ENCODE peak calls at places on chromosomes 6 and 20, in eight cellular contexts. One of them, this sample, is unnamed.

GRCh38 chr6:149716181-149716580 is 1.7 kb downstream of the LATS1 start:
- DNase-seq in left ventricle myocardium inferior: no peak
- DNase-seq in upper lobe of right lung: no peak
- DNase-seq in WERI-Rb-1: no peak
- DNase-seq in mucosa of descending colon: no peak
- DNase-seq in CD4-positive, alpha-beta T cell: no peak
- DNase-seq in effector memory CD4-positive, alpha-beta T cell: no peak
- DNase-seq in sigmoid colon: no peak
- DNase-seq in this sample: no peak

GRCh38 chr6:109458774-109459531 is 3.4 kb upstream of the MICAL1 start:
- DNase-seq in left ventricle myocardium inferior: no peak
- DNase-seq in upper lobe of right lung: no peak
- DNase-seq in WERI-Rb-1: no peak
- DNase-seq in mucosa of descending colon: no peak
- DNase-seq in CD4-positive, alpha-beta T cell: no peak
- DNase-seq in effector memory CD4-positive, alpha-beta T cell: peak; percentile 22
- DNase-seq in sigmoid colon: peak; percentile 37
- DNase-seq in this sample: no peak

GRCh38 chr20:39853664-39854063 is 835.4 kb downstream of the MAFB start:
- DNase-seq in left ventricle myocardium inferior: no peak
- DNase-seq in upper lobe of right lung: no peak
- DNase-seq in WERI-Rb-1: no peak
- DNase-seq in mucosa of descending colon: no peak
- DNase-seq in CD4-positive, alpha-beta T cell: no peak
- DNase-seq in effector memory CD4-positive, alpha-beta T cell: no peak
- DNase-seq in sigmoid colon: no peak
- DNase-seq in this sample: no peak

GRCh38 chr6:159113223-159113622 is 56.0 kb upstream of the FNDC1 start:
- DNase-seq in left ventricle myocardium inferior: no peak
- DNase-seq in upper lobe of right lung: no peak
- DNase-seq in WERI-Rb-1: no peak
- DNase-seq in mucosa of descending colon: no peak
- DNase-seq in CD4-positive, alpha-beta T cell: no peak
- DNase-seq in effector memory CD4-positive, alpha-beta T cell: no peak
- DNase-seq in sigmoid colon: no peak
- DNase-seq in this sample: no peak

GRCh38 chr6:107466062-107466461 is 6.7 kb upstream of the PDSS2 start:
- DNase-seq in left ventricle myocardium inferior: no peak
- DNase-seq in upper lobe of right lung: no peak
- DNase-seq in WERI-Rb-1: no peak
- DNase-seq in mucosa of descending colon: no peak
- DNase-seq in CD4-positive, alpha-beta T cell: no peak
- DNase-seq in effector memory CD4-positive, alpha-beta T cell: no peak
- DNase-seq in sigmoid colon: no peak
- DNase-seq in this sample: no peak

GRCh38 chr6:17267586-17267985 is 13.6 kb upstream of the RBM24 start:
- DNase-seq in left ventricle myocardium inferior: no peak
- DNase-seq in upper lobe of right lung: no peak
- DNase-seq in WERI-Rb-1: no peak
- DNase-seq in mucosa of descending colon: no peak
- DNase-seq in CD4-positive, alpha-beta T cell: no peak
- DNase-seq in effector memory CD4-positive, alpha-beta T cell: no peak
- DNase-seq in sigmoid colon: no peak
- DNase-seq in this sample: no peak

GRCh38 chr6:72413884-72414283 is 208.0 kb upstream of the KCNQ5 start:
- DNase-seq in left ventricle myocardium inferior: no peak
- DNase-seq in upper lobe of right lung: no peak
- DNase-seq in WERI-Rb-1: no peak
- DNase-seq in mucosa of descending colon: peak; percentile 15
- DNase-seq in CD4-positive, alpha-beta T cell: no peak
- DNase-seq in effector memory CD4-positive, alpha-beta T cell: no peak
- DNase-seq in sigmoid colon: no peak
- DNase-seq in this sample: no peak

GRCh38 chr20:51758978-51759544 is 9.1 kb downstream of the ATP9A start:
- DNase-seq in left ventricle myocardium inferior: peak; percentile 30
- DNase-seq in upper lobe of right lung: no peak
- DNase-seq in WERI-Rb-1: no peak
- DNase-seq in mucosa of descending colon: no peak
- DNase-seq in CD4-positive, alpha-beta T cell: no peak
- DNase-seq in effector memory CD4-positive, alpha-beta T cell: no peak
- DNase-seq in sigmoid colon: no peak
- DNase-seq in this sample: no peak

GRCh38 chr20:32878820-32879219 is 20.1 kb downstream of the EFCAB8 start:
- DNase-seq in left ventricle myocardium inferior: no peak
- DNase-seq in upper lobe of right lung: no peak
- DNase-seq in WERI-Rb-1: no peak
- DNase-seq in mucosa of descending colon: no peak
- DNase-seq in CD4-positive, alpha-beta T cell: no peak
- DNase-seq in effector memory CD4-positive, alpha-beta T cell: no peak
- DNase-seq in sigmoid colon: no peak
- DNase-seq in this sample: no peak

GRCh38 chr6:90584636-90585255 is 2.1 kb downstream of the MAP3K7 start:
- DNase-seq in left ventricle myocardium inferior: no peak
- DNase-seq in upper lobe of right lung: no peak
- DNase-seq in WERI-Rb-1: no peak
- DNase-seq in mucosa of descending colon: no peak
- DNase-seq in CD4-positive, alpha-beta T cell: no peak
- DNase-seq in effector memory CD4-positive, alpha-beta T cell: no peak
- DNase-seq in sigmoid colon: no peak
- DNase-seq in this sample: no peak

GRCh38 chr20:20411382-20411781 is 43.5 kb downstream of the INSM1 start:
- DNase-seq in left ventricle myocardium inferior: no peak
- DNase-seq in upper lobe of right lung: no peak
- DNase-seq in WERI-Rb-1: peak; percentile 85
- DNase-seq in mucosa of descending colon: no peak
- DNase-seq in CD4-positive, alpha-beta T cell: no peak
- DNase-seq in effector memory CD4-positive, alpha-beta T cell: no peak
- DNase-seq in sigmoid colon: no peak
- DNase-seq in this sample: no peak

GRCh38 chr20:33415948-33416347 is 14.6 kb upstream of the CDK5RAP1 start:
- DNase-seq in left ventricle myocardium inferior: peak; percentile 39
- DNase-seq in upper lobe of right lung: no peak
- DNase-seq in WERI-Rb-1: peak; percentile 52
- DNase-seq in mucosa of descending colon: peak; percentile 37
- DNase-seq in CD4-positive, alpha-beta T cell: no peak
- DNase-seq in effector memory CD4-positive, alpha-beta T cell: no peak
- DNase-seq in sigmoid colon: no peak
- DNase-seq in this sample: no peak

GRCh38 chr6:165940366-165940765 is 227.3 kb downstream of the TBXT start:
- DNase-seq in left ventricle myocardium inferior: no peak
- DNase-seq in upper lobe of right lung: no peak
- DNase-seq in WERI-Rb-1: no peak
- DNase-seq in mucosa of descending colon: no peak
- DNase-seq in CD4-positive, alpha-beta T cell: no peak
- DNase-seq in effector memory CD4-positive, alpha-beta T cell: no peak
- DNase-seq in sigmoid colon: no peak
- DNase-seq in this sample: no peak

GRCh38 chr6:39425346-39426056 is 103.0 kb upstream of the KCNK16 start:
- DNase-seq in left ventricle myocardium inferior: no peak
- DNase-seq in upper lobe of right lung: no peak
- DNase-seq in WERI-Rb-1: no peak
- DNase-seq in mucosa of descending colon: no peak
- DNase-seq in CD4-positive, alpha-beta T cell: no peak
- DNase-seq in effector memory CD4-positive, alpha-beta T cell: no peak
- DNase-seq in sigmoid colon: no peak
- DNase-seq in this sample: no peak

GRCh38 chr20:47568019-47568418 is 66.3 kb downstream of the NCOA3 start:
- DNase-seq in left ventricle myocardium inferior: no peak
- DNase-seq in upper lobe of right lung: no peak
- DNase-seq in WERI-Rb-1: no peak
- DNase-seq in mucosa of descending colon: peak; percentile 46
- DNase-seq in CD4-positive, alpha-beta T cell: no peak
- DNase-seq in effector memory CD4-positive, alpha-beta T cell: no peak
- DNase-seq in sigmoid colon: peak; percentile 72
- DNase-seq in this sample: no peak

GRCh38 chr6:32967151-32968091 is 973 bp upstream of the BRD2 start:
- DNase-seq in left ventricle myocardium inferior: no peak
- DNase-seq in upper lobe of right lung: no peak
- DNase-seq in WERI-Rb-1: peak; percentile 92
- DNase-seq in mucosa of descending colon: no peak
- DNase-seq in CD4-positive, alpha-beta T cell: no peak
- DNase-seq in effector memory CD4-positive, alpha-beta T cell: no peak
- DNase-seq in sigmoid colon: no peak
- DNase-seq in this sample: no peak

GRCh38 chr6:3175742-3176321 is 18.5 kb upstream of the TUBB2A start:
- DNase-seq in left ventricle myocardium inferior: no peak
- DNase-seq in upper lobe of right lung: no peak
- DNase-seq in WERI-Rb-1: no peak
- DNase-seq in mucosa of descending colon: no peak
- DNase-seq in CD4-positive, alpha-beta T cell: no peak
- DNase-seq in effector memory CD4-positive, alpha-beta T cell: no peak
- DNase-seq in sigmoid colon: no peak
- DNase-seq in this sample: no peak

DNA sequence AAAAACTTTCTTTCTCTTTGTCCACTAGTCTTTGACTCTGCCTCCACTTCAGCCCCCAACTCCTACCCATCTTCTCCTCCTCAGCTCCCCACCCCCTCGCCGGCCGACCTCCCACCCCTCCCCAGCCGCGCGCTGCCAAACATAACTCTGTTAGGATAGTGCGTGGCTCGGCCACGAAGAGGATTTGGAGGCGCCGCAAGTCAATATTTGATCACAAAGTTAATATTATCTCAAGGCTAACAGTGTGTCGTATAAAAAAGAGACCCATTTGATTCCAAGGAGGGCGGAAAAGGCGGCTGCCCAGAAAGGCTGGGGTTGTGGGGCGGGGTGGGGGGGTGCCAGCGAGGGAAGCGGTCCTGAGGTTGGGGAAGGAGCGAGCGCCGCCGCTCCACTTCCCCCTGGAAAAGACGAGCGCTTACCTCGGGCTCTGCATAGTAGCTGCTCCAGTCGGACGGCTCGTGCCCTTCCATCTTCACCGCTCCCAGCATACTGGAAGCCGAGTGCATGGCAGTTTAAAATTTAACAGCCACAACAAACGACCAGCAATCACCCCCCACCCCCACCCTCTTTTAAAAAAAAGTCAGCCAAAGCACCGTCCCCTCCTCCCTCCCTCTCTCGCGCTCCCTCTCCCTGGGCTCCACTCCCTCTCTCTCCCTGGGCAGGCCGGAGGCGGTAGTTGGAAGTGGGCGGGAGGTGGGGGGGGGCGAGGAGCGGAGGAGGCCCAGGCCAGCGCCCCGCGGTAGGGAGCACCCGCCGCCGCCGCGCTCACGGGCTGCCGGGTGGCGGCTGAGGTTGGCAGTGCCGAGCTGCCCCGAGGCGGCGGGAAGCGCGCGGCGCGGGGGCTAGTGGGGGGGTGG is at the start of gene FOXA2:
- DNase-seq in left ventricle myocardium inferior: no peak
- DNase-seq in upper lobe of right lung: peak; percentile 95
- DNase-seq in WERI-Rb-1: no peak
- DNase-seq in mucosa of descending colon: peak; percentile 79
- DNase-seq in CD4-positive, alpha-beta T cell: no peak
- DNase-seq in effector memory CD4-positive, alpha-beta T cell: no peak
- DNase-seq in sigmoid colon: no peak
- DNase-seq in this sample: no peak
- H3K9me3 ChIP-seq in left ventricle myocardium inferior: no peaks in the 10 kb centered on the region
- H3K9me3 ChIP-seq in upper lobe of right lung: no peaks in the 10 kb centered on the region
- H3K9me3 ChIP-seq in WERI-Rb-1: peaks cover 8% of the 10 kb centered on the region
- H3K9me3 ChIP-seq in mucosa of descending colon: no peaks in the 10 kb centered on the region
- H3K9me3 ChIP-seq in CD4-positive, alpha-beta T cell: no peaks in the 10 kb centered on the region
- H3K9me3 ChIP-seq in effector memory CD4-positive, alpha-beta T cell: no peaks in the 10 kb centered on the region
- H3K9me3 ChIP-seq in sigmoid colon: no peaks in the 10 kb centered on the region
- H3K9me3 ChIP-seq in this sample: no peaks in the 10 kb centered on the region

DNA sequence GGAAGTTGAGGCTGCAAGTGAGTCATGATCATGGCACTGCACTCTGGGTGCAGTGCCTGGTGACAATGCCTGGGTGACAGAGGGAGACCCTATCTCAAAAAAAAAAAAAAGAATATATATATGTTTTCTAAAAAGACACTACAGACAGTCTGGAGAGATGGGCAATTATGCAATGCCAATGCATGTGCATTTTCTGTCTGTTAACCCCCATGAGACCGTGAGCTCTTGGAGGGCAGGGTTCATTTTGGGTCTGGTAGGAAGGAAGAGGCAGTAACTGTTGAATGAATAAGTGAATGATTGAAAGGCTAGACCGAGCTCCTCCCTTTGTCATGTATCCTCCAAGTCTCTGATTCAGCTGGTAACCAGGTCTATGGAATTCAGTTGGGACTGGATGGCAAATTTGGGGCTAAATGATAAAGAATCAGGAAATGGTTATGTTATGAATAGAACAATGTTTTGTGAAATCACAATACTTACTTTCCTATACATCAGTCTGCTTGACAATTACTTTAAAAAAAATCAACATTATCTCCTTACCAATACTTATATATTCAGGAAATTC is 5.6 kb upstream of the BLCAP start:
- DNase-seq in left ventricle myocardium inferior: no peak
- DNase-seq in upper lobe of right lung: no peak
- DNase-seq in WERI-Rb-1: no peak
- DNase-seq in mucosa of descending colon: no peak
- DNase-seq in CD4-positive, alpha-beta T cell: no peak
- DNase-seq in effector memory CD4-positive, alpha-beta T cell: no peak
- DNase-seq in sigmoid colon: no peak
- DNase-seq in this sample: no peak
- H3K9me3 ChIP-seq in left ventricle myocardium inferior: no peaks in the 10 kb centered on the region
- H3K9me3 ChIP-seq in upper lobe of right lung: no peaks in the 10 kb centered on the region
- H3K9me3 ChIP-seq in WERI-Rb-1: no peaks in the 10 kb centered on the region
- H3K9me3 ChIP-seq in mucosa of descending colon: no peaks in the 10 kb centered on the region
- H3K9me3 ChIP-seq in CD4-positive, alpha-beta T cell: no peaks in the 10 kb centered on the region
- H3K9me3 ChIP-seq in effector memory CD4-positive, alpha-beta T cell: no peaks in the 10 kb centered on the region
- H3K9me3 ChIP-seq in sigmoid colon: no peaks in the 10 kb centered on the region
- H3K9me3 ChIP-seq in this sample: no peaks in the 10 kb centered on the region

GRCh38 chr20:30816182-30816645 is 441.2 kb upstream of the DEFB115 start:
- DNase-seq in left ventricle myocardium inferior: peak; percentile 33
- DNase-seq in upper lobe of right lung: no peak
- DNase-seq in WERI-Rb-1: no peak
- DNase-seq in mucosa of descending colon: no peak
- DNase-seq in CD4-positive, alpha-beta T cell: no peak
- DNase-seq in effector memory CD4-positive, alpha-beta T cell: no peak
- DNase-seq in sigmoid colon: no peak
- DNase-seq in this sample: no peak
- H3K9me3 ChIP-seq in left ventricle myocardium inferior: peaks cover 18% of the 10 kb centered on the region
- H3K9me3 ChIP-seq in upper lobe of right lung: no peaks in the 10 kb centered on the region
- H3K9me3 ChIP-seq in WERI-Rb-1: no peaks in the 10 kb centered on the region
- H3K9me3 ChIP-seq in mucosa of descending colon: peaks cover 66% of the 10 kb centered on the region
- H3K9me3 ChIP-seq in CD4-positive, alpha-beta T cell: peaks cover 22% of the 10 kb centered on the region
- H3K9me3 ChIP-seq in effector memory CD4-positive, alpha-beta T cell: no peaks in the 10 kb centered on the region
- H3K9me3 ChIP-seq in sigmoid colon: peaks cover 6% of the 10 kb centered on the region
- H3K9me3 ChIP-seq in this sample: no peaks in the 10 kb centered on the region

DNA sequence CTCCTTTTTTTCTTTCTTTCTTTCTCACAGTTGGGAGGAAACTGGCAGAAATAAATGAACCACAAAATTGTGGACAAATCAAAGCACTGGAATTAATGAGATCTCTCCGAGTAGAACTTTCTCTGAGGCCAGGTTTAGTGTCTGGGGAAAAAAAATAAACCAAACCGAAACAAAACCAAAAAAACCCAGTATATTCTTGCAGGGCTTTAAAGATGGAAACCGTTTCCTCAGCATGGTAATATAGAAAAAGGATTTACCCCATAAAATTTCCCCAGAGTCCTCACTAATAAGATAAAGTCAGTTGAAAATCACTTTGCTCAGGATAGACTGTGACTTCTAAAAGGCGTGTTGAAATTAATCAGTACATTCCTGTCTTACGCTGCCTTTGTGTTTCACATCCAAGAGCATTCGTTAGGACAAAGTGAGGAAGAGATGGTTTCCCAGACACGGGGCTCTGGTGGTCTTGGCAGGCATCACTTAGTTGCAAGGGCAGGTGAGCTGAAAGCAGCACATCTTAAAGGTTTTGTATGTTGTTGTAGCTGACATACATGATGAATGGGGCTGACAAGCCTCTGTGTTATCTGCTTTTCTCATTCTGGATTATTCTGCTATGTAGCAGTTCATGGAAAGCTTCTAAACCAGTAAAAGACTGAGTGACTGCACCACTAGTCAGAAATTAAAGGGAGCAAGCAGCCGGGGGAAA is 85.1 kb upstream of the PRL start:
- DNase-seq in left ventricle myocardium inferior: no peak
- DNase-seq in upper lobe of right lung: no peak
- DNase-seq in WERI-Rb-1: no peak
- DNase-seq in mucosa of descending colon: no peak
- DNase-seq in CD4-positive, alpha-beta T cell: no peak
- DNase-seq in effector memory CD4-positive, alpha-beta T cell: no peak
- DNase-seq in sigmoid colon: no peak
- DNase-seq in this sample: no peak
- H3K9me3 ChIP-seq in left ventricle myocardium inferior: peaks cover 12% of the 10 kb centered on the region
- H3K9me3 ChIP-seq in upper lobe of right lung: no peaks in the 10 kb centered on the region
- H3K9me3 ChIP-seq in WERI-Rb-1: no peaks in the 10 kb centered on the region
- H3K9me3 ChIP-seq in mucosa of descending colon: no peaks in the 10 kb centered on the region
- H3K9me3 ChIP-seq in CD4-positive, alpha-beta T cell: no peaks in the 10 kb centered on the region
- H3K9me3 ChIP-seq in effector memory CD4-positive, alpha-beta T cell: no peaks in the 10 kb centered on the region
- H3K9me3 ChIP-seq in sigmoid colon: no peaks in the 10 kb centered on the region
- H3K9me3 ChIP-seq in this sample: no peaks in the 10 kb centered on the region

This sample was measured in T-helper 17 cell.